ENCODE peak calls at places on chromosomes 5 and 9, in ten cellular contexts. F is lower leg skin, U is AG04450, O is fibroblast of lung, H is cardiac muscle cell, D is heart right ventricle, X is RWPE2, W is Panc1, J is fibroblast of mammary gland, L is HFF-Myc. S is an unnamed sample.
A peak's percentile ranks its signal among the peaks of the same experiment; 100 is the strongest.

GRCh38 chr5:55226027-55226933 is 835 bp downstream of the MCIDAS start:
- DNase-seq in F (no peak), U (no peak), O (peak; percentile 37), H (peak; percentile 80), D (peak; percentile 33), X (peak; percentile 89), W (no peak), J (peak; percentile 45), L (no peak), S (peak; percentile 77)

GRCh38 chr5:91384671-91385430 is 1.7 kb upstream of the ARRDC3 start:
- DNase-seq in F (peak; percentile 72), U (peak; percentile 67), O (peak; percentile 82), H (peak; percentile 87), D (no peak), X (no peak), W (peak; percentile 89), J (peak; percentile 94), L (peak; percentile 88), S (peak; percentile 27)

GRCh38 chr5:176687881-176688280 is 40.6 kb downstream of the TSPAN17 start:
- DNase-seq in F (no peak), U (no peak), O (no peak), H (peak; percentile 74), D (no peak), X (no peak), W (no peak), J (no peak), L (no peak), S (no peak)

GRCh38 chr5:91418158-91418557 is 35.0 kb upstream of the ARRDC3 start:
- DNase-seq in F (no peak), U (no peak), O (no peak), H (peak; percentile 7), D (no peak), X (no peak), W (no peak), J (no peak), L (no peak), S (no peak)

GRCh38 chr5:72597456-72597948 is 90.3 kb upstream of the ZNF366 start:
- DNase-seq in F (no peak), U (peak; percentile 68), O (peak; percentile 97), H (peak; percentile 66), D (no peak), X (no peak), W (no peak), J (peak; percentile 85), L (peak; percentile 50), S (no peak)

GRCh38 chr5:135190345-135191083 is 156.5 kb upstream of the PITX1 start:
- DNase-seq in F (no peak), U (no peak), O (no peak), H (no peak), D (no peak), X (no peak), W (no peak), J (no peak), L (no peak), S (no peak)

GRCh38 chr9:134396825-134397224 is 70.6 kb downstream of the RXRA start:
- DNase-seq in F (no peak), U (no peak), O (no peak), H (no peak), D (no peak), X (no peak), W (no peak), J (no peak), L (no peak), S (peak; percentile 61)

GRCh38 chr9:34292552-34292951 is 36.5 kb downstream of the KIF24 start:
- DNase-seq in F (no peak), U (no peak), O (no peak), H (no peak), D (no peak), X (no peak), W (no peak), J (no peak), L (no peak), S (no peak)

GRCh38 chr9:128252317-128253139 is 23.3 kb downstream of the GOLGA2 start:
- DNase-seq in F (no peak), U (no peak), O (no peak), H (no peak), D (no peak), X (no peak), W (no peak), J (no peak), L (no peak), S (no peak)

GRCh38 chr9:128249558-128249913 is 26.3 kb downstream of the GOLGA2 start:
- DNase-seq in F (no peak), U (no peak), O (no peak), H (no peak), D (no peak), X (no peak), W (no peak), J (no peak), L (no peak), S (no peak)

GRCh38 chr9:128250839-128251558 is 24.8 kb downstream of the GOLGA2 start:
- DNase-seq in F (no peak), U (no peak), O (no peak), H (no peak), D (no peak), X (no peak), W (no peak), J (no peak), L (no peak), S (no peak)

GRCh38 chr9:128251701-128252100 is 24.1 kb downstream of the GOLGA2 start:
- DNase-seq in F (no peak), U (no peak), O (peak; percentile 8), H (no peak), D (no peak), X (no peak), W (no peak), J (peak; percentile 72), L (no peak), S (no peak)

DNA sequence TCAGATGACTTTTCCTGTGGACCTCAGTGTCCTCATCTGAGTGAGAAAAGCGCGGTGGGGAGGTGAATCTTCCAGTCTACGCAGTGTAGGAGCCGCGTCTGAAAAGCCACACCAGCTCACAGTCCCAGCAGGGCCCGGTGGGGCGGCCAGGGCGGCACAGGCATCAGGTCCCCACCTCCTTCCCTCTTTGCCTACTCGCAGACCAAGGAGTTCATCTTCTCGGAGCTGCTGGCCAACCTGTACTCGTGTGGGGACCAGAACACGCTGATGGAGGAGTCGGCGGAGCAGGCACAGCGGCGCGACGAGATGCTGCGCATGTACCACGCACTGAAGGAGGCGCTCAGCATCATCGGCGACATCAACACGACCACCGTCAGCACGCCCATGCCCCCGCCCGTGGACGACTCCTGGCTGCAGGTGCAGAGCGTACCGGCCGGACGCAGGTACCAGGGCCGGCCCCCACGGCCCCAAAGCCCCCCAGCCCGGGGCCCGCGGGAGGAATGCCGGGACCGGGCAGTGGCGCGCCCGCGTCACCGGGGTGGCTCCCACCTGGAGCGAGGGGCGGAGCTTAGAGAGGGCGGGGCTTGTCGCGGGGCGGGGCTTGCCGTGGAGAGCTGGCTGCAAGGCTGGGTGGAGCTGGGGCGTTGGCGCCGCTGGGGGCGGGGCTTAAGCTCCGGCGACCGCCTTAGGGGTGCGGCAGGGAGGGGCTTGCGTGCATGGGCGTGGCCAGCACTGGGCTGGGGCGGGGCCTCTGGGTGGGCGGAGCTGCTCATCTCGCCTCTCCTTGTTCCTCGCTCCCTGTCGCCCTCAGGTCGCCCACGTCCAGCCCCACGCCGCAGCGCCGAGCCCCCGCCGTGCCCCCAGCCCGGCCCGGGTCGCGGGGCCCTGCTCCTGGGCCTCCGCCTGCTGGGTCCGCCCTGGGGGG is 25.6 kb downstream of the GOLGA2 start:
- DNase-seq in F (peak; percentile 90), U (no peak), O (peak; percentile 57), H (peak; percentile 89), D (peak; percentile 86), X (peak; percentile 92), W (peak; percentile 18), J (peak; percentile 75), L (no peak), S (peak; percentile 88)
- H3K4me3 ChIP-seq in F (peak overlapping the region; percentile 47), U (no peak overlapping the region), O (no peak overlapping the region), H (peak overlapping the region; percentile 34), D (peak overlapping the region; percentile 9), X (peak overlapping the region; percentile 59), W (peak overlapping the region; percentile 40), J (no peak overlapping the region), L (peak overlapping the region; percentile 43), S (peak overlapping the region; percentile 40)

GRCh38 chr5:67538855-67539506 is 342.4 kb upstream of the CD180 start:
- DNase-seq in F (no peak), U (no peak), O (no peak), H (no peak), D (no peak), X (no peak), W (no peak), J (no peak), L (no peak), S (no peak)

GRCh38 chr5:67541869-67542268 is 345.3 kb upstream of the CD180 start:
- DNase-seq in F (no peak), U (no peak), O (no peak), H (no peak), D (no peak), X (no peak), W (no peak), J (no peak), L (no peak), S (no peak)

GRCh38 chr5:67543704-67544103 is 347.1 kb upstream of the CD180 start:
- DNase-seq in F (no peak), U (no peak), O (no peak), H (no peak), D (no peak), X (no peak), W (no peak), J (peak; percentile 85), L (peak; percentile 14), S (no peak)

GRCh38 chr5:67538343-67538670 is 341.7 kb upstream of the CD180 start:
- DNase-seq in F (no peak), U (no peak), O (no peak), H (peak; percentile 2), D (no peak), X (no peak), W (no peak), J (no peak), L (no peak), S (no peak)

DNA sequence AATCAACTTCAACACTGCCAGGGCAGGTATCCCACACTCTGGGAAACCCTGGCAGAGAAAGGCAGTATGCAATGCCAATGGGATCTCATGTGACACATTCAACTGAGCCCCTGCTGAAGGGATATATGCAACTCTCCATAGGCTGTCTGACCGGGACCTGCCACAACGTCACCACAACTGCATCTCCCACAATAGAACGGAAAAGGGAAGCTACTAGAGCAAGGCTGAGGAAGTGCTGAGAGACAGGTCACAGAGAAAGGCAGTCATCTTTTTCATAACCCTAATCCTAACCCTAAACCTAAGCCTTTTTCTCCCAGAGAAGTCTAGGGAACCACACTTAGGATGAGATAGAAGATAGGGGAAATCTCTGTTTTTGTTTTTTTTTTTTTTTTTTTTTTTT is 345.9 kb upstream of the CD180 start:
- DNase-seq in F (no peak), U (no peak), O (no peak), H (no peak), D (no peak), X (no peak), W (no peak), J (no peak), L (no peak), S (no peak)
- TF ChIP-seq CTCF in F (no peak), U (no peak), O (no peak), H (no peak), D (no peak), X (no peak), W (no peak), J (no peak), L (no peak), S (no peak)

DNA sequence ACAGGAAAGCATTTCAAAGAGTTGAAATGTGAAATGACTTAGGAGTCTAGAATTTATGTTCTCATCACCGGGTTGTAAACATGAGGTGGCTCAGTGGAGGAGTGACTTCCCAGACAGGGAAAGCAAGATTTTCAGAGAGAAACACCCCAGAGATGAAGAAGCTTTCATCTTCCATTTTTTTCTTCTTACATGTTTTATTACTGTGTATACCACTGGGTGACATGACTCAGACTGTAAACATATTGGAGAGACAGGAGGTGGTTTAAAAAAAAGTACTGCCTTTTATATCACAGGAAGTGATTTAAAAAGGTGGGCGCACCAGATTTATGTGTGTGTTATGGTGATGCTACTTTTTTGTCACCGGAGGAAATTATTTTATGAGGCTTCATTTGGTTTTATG is 209.1 kb upstream of the TUT7 start:
- DNase-seq in F (no peak), U (no peak), O (peak; percentile 15), H (no peak), D (no peak), X (no peak), W (no peak), J (peak; percentile 70), L (no peak), S (no peak)
- H3K4me3 ChIP-seq in F (no peak overlapping the region), U (no peak overlapping the region), O (no peak overlapping the region), H (no peak overlapping the region), D (no peak overlapping the region), X (no peak overlapping the region), W (no peak overlapping the region), J (no peak overlapping the region), L (no peak overlapping the region), S (no peak overlapping the region)

DNA sequence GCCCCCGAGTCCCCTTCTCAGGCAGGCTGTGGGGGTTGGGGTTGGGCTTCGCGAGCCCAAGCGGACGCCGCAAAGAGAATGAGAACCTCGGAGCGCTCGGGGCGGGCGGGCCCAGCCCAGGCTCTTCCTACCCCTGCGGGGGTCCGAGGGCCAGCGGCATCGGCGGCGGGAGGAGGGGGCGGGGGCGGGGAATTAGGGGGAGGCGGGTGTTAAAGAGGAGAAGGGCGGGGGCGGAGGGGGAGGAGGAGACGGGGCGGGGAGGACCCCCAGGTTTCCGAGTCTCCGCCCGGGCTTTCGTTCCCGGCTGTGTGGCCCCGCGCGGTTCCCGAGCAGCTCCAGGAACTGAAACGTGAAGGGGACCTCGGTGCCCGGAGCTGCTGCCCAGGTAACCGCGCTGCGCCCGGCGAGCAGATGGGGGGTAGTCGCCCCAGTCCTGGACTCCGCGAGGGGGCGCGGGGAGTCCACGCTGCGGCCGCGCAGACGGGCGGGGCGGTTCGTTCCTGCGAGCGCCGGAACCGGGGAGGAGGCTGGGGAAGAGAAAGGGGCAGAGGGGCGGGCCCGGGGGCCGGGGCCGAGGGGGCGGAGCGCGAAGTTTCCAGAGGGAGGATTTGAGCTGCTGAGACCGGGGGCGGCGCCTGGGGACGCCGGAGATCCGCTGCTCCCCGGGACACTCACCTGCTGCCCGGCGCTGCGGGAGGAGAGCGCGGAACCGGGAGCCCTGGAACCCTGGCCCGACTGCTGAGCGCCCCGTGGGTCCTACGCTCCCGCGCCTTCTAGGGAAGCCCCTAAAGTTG is 38.4 kb upstream of the PLEKHG4B start:
- DNase-seq in F (no peak), U (no peak), O (peak; percentile 26), H (peak; percentile 80), D (no peak), X (peak; percentile 60), W (no peak), J (no peak), L (no peak), S (no peak)
- TF ChIP-seq CTCF in F (no peak), U (no peak), O (no peak), H (peak; percentile 7), D (no peak), X (peak; percentile 41), W (peak; percentile 64), J (no peak), L (no peak), S (no peak)